ENCODE peak calls at places on chromosomes 12 and 14, in five cellular contexts. One of them, this sample, is unnamed.
A peak's percentile ranks its signal among the peaks of the same experiment; 100 is the strongest.

GRCh38 chr12:130839770-130840355 is 813 bp upstream of the STX2 start:
- DNase-seq in AG09309: no peak
- DNase-seq in endothelial cell: no peak
- DNase-seq in COR-L47: no peak
- DNase-seq in T1000: no peak
- DNase-seq in this sample: no peak

GRCh38 chr12:85834378-85834777 is 1.8 kb downstream of the RASSF9 start:
- DNase-seq in AG09309: no peak
- DNase-seq in endothelial cell: no peak
- DNase-seq in COR-L47: no peak
- DNase-seq in T1000: no peak
- DNase-seq in this sample: no peak

GRCh38 chr14:68232643-68233055 is 413.1 kb downstream of the RAD51B start:
- DNase-seq in AG09309: peak; percentile 95
- DNase-seq in endothelial cell: no peak
- DNase-seq in COR-L47: no peak
- DNase-seq in T1000: peak; percentile 89
- DNase-seq in this sample: no peak

GRCh38 chr12:58811346-58811745 is 109.0 kb downstream of the LRIG3 start:
- DNase-seq in AG09309: no peak
- DNase-seq in endothelial cell: no peak
- DNase-seq in COR-L47: no peak
- DNase-seq in T1000: no peak
- DNase-seq in this sample: no peak

GRCh38 chr12:10147714-10148403 is 17.9 kb upstream of the CLEC7A start:
- DNase-seq in AG09309: no peak
- DNase-seq in endothelial cell: no peak
- DNase-seq in COR-L47: no peak
- DNase-seq in T1000: no peak
- DNase-seq in this sample: no peak

GRCh38 chr14:92026548-92027190 is 13.2 kb downstream of the TRIP11 start:
- DNase-seq in AG09309: no peak
- DNase-seq in endothelial cell: no peak
- DNase-seq in COR-L47: no peak
- DNase-seq in T1000: no peak
- DNase-seq in this sample: no peak

GRCh38 chr14:93712079-93712837 is 76.0 kb downstream of the PRIMA1 start:
- DNase-seq in AG09309: no peak
- DNase-seq in endothelial cell: no peak
- DNase-seq in COR-L47: no peak
- DNase-seq in T1000: no peak
- DNase-seq in this sample: no peak

GRCh38 chr12:94277426-94278000 is 129.1 kb downstream of the PLXNC1 start:
- DNase-seq in AG09309: no peak
- DNase-seq in endothelial cell: no peak
- DNase-seq in COR-L47: no peak
- DNase-seq in T1000: no peak
- DNase-seq in this sample: no peak

GRCh38 chr12:55697686-55698085 is 10.0 kb downstream of the ITGA7 start:
- DNase-seq in AG09309: no peak
- DNase-seq in endothelial cell: no peak
- DNase-seq in COR-L47: no peak
- DNase-seq in T1000: no peak
- DNase-seq in this sample: no peak

GRCh38 chr14:97281741-97282140 is 484.6 kb downstream of the VRK1 start:
- DNase-seq in AG09309: no peak
- DNase-seq in endothelial cell: no peak
- DNase-seq in COR-L47: no peak
- DNase-seq in T1000: no peak
- DNase-seq in this sample: no peak

This sample was measured in WTC11.